ENCODE peak calls at places on chromosomes 7 and 10, in ten cellular contexts. One of them, this sample, is unnamed.

GRCh38 chr10:77036993-77037734 is 600.4 kb downstream of the KCNMA1 start:
- DNase-seq in psoas muscle: no peak
- DNase-seq in ascending aorta: no peak
- DNase-seq in stimulated activated CD4-positive, alpha-beta T cell treated with anti-CD3 and anti-CD28 coated beads, Interleukin-12 subunit alpha, Interleukin-12 subunit beta, amount 100 ng/mL, for 48 hours: no peak
- DNase-seq in GM18507: no peak
- DNase-seq in GM04504: no peak
- DNase-seq in head of caudate nucleus: no peak
- DNase-seq in substantia nigra: no peak
- DNase-seq in NCI-H1105: no peak
- DNase-seq in NCI-H2081: peak; percentile 48
- DNase-seq in this sample: no peak

GRCh38 chr7:2709553-2710165 is 21.7 kb downstream of the AMZ1 start:
- DNase-seq in head of caudate nucleus: peak; percentile 76
- DNase-seq in GM18507: peak; percentile 85
- DNase-seq in NCI-H1105: no peak
- DNase-seq in psoas muscle: peak; percentile 79
- DNase-seq in NCI-H2081: peak; percentile 74
- DNase-seq in stimulated activated CD4-positive, alpha-beta T cell treated with anti-CD3 and anti-CD28 coated beads, Interleukin-12 subunit alpha, Interleukin-12 subunit beta, amount 100 ng/mL, for 48 hours: peak; percentile 73
- DNase-seq in GM04504: no peak
- DNase-seq in ascending aorta: no peak
- DNase-seq in substantia nigra: peak; percentile 74
- DNase-seq in this sample: no peak

GRCh38 chr10:78476156-78476555 is 442.5 kb downstream of the RPS24 start:
- DNase-seq in NCI-H2081: no peak
- DNase-seq in GM18507: no peak
- DNase-seq in ascending aorta: no peak
- DNase-seq in NCI-H1105: no peak
- DNase-seq in psoas muscle: no peak
- DNase-seq in GM04504: no peak
- DNase-seq in stimulated activated CD4-positive, alpha-beta T cell treated with anti-CD3 and anti-CD28 coated beads, Interleukin-12 subunit alpha, Interleukin-12 subunit beta, amount 100 ng/mL, for 48 hours: no peak
- DNase-seq in substantia nigra: no peak
- DNase-seq in head of caudate nucleus: peak; percentile 36
- DNase-seq in this sample: no peak

GRCh38 chr7:4709187-4709586 is 27.1 kb downstream of the FOXK1 start:
- DNase-seq in psoas muscle: no peak
- DNase-seq in GM18507: no peak
- DNase-seq in ascending aorta: no peak
- DNase-seq in GM04504: no peak
- DNase-seq in NCI-H1105: no peak
- DNase-seq in head of caudate nucleus: no peak
- DNase-seq in substantia nigra: no peak
- DNase-seq in NCI-H2081: no peak
- DNase-seq in stimulated activated CD4-positive, alpha-beta T cell treated with anti-CD3 and anti-CD28 coated beads, Interleukin-12 subunit alpha, Interleukin-12 subunit beta, amount 100 ng/mL, for 48 hours: no peak
- DNase-seq in this sample: no peak

GRCh38 chr10:78947226-78947625 is 121.5 kb upstream of the ZMIZ1 start:
- DNase-seq in stimulated activated CD4-positive, alpha-beta T cell treated with anti-CD3 and anti-CD28 coated beads, Interleukin-12 subunit alpha, Interleukin-12 subunit beta, amount 100 ng/mL, for 48 hours: no peak
- DNase-seq in ascending aorta: no peak
- DNase-seq in GM18507: no peak
- DNase-seq in psoas muscle: no peak
- DNase-seq in substantia nigra: no peak
- DNase-seq in NCI-H1105: no peak
- DNase-seq in head of caudate nucleus: no peak
- DNase-seq in GM04504: no peak
- DNase-seq in NCI-H2081: no peak
- DNase-seq in this sample: no peak

GRCh38 chr10:73931767-73932624 is 21.1 kb downstream of the PLAU start:
- DNase-seq in GM04504: no peak
- DNase-seq in ascending aorta: no peak
- DNase-seq in psoas muscle: no peak
- DNase-seq in NCI-H2081: no peak
- DNase-seq in GM18507: peak; percentile 58
- DNase-seq in head of caudate nucleus: no peak
- DNase-seq in stimulated activated CD4-positive, alpha-beta T cell treated with anti-CD3 and anti-CD28 coated beads, Interleukin-12 subunit alpha, Interleukin-12 subunit beta, amount 100 ng/mL, for 48 hours: peak; percentile 56
- DNase-seq in NCI-H1105: no peak
- DNase-seq in substantia nigra: no peak
- DNase-seq in this sample: no peak

GRCh38 chr7:117827861-117828260 is 45.4 kb downstream of the CTTNBP2 start:
- DNase-seq in ascending aorta: no peak
- DNase-seq in NCI-H1105: peak; percentile 21
- DNase-seq in GM04504: peak; percentile 12
- DNase-seq in substantia nigra: no peak
- DNase-seq in psoas muscle: no peak
- DNase-seq in GM18507: no peak
- DNase-seq in NCI-H2081: no peak
- DNase-seq in head of caudate nucleus: no peak
- DNase-seq in stimulated activated CD4-positive, alpha-beta T cell treated with anti-CD3 and anti-CD28 coated beads, Interleukin-12 subunit alpha, Interleukin-12 subunit beta, amount 100 ng/mL, for 48 hours: no peak
- DNase-seq in this sample: peak; percentile 11

GRCh38 chr7:152733286-152733934 is 26.1 kb upstream of the ACTR3B start:
- DNase-seq in stimulated activated CD4-positive, alpha-beta T cell treated with anti-CD3 and anti-CD28 coated beads, Interleukin-12 subunit alpha, Interleukin-12 subunit beta, amount 100 ng/mL, for 48 hours: no peak
- DNase-seq in head of caudate nucleus: no peak
- DNase-seq in NCI-H2081: no peak
- DNase-seq in NCI-H1105: no peak
- DNase-seq in GM18507: no peak
- DNase-seq in ascending aorta: no peak
- DNase-seq in GM04504: no peak
- DNase-seq in psoas muscle: no peak
- DNase-seq in substantia nigra: no peak
- DNase-seq in this sample: no peak

GRCh38 chr10:119654540-119654939 is 3.4 kb downstream of the BAG3 start:
- DNase-seq in GM18507: no peak
- DNase-seq in stimulated activated CD4-positive, alpha-beta T cell treated with anti-CD3 and anti-CD28 coated beads, Interleukin-12 subunit alpha, Interleukin-12 subunit beta, amount 100 ng/mL, for 48 hours: no peak
- DNase-seq in NCI-H2081: no peak
- DNase-seq in GM04504: no peak
- DNase-seq in psoas muscle: peak; percentile 66
- DNase-seq in substantia nigra: no peak
- DNase-seq in ascending aorta: peak; percentile 80
- DNase-seq in head of caudate nucleus: no peak
- DNase-seq in NCI-H1105: no peak
- DNase-seq in this sample: no peak

GRCh38 chr10:110609592-110609991 is 34.5 kb upstream of the RBM20 start:
- DNase-seq in NCI-H2081: no peak
- DNase-seq in ascending aorta: no peak
- DNase-seq in GM04504: no peak
- DNase-seq in head of caudate nucleus: peak; percentile 14
- DNase-seq in psoas muscle: peak; percentile 71
- DNase-seq in substantia nigra: no peak
- DNase-seq in GM18507: no peak
- DNase-seq in stimulated activated CD4-positive, alpha-beta T cell treated with anti-CD3 and anti-CD28 coated beads, Interleukin-12 subunit alpha, Interleukin-12 subunit beta, amount 100 ng/mL, for 48 hours: no peak
- DNase-seq in NCI-H1105: peak; percentile 59
- DNase-seq in this sample: no peak

GRCh38 chr10:120741415-120741814 is 109.7 kb upstream of the WDR11 start:
- DNase-seq in NCI-H2081: no peak
- DNase-seq in GM18507: no peak
- DNase-seq in stimulated activated CD4-positive, alpha-beta T cell treated with anti-CD3 and anti-CD28 coated beads, Interleukin-12 subunit alpha, Interleukin-12 subunit beta, amount 100 ng/mL, for 48 hours: no peak
- DNase-seq in GM04504: no peak
- DNase-seq in NCI-H1105: peak; percentile 9
- DNase-seq in psoas muscle: no peak
- DNase-seq in substantia nigra: no peak
- DNase-seq in ascending aorta: no peak
- DNase-seq in head of caudate nucleus: no peak
- DNase-seq in this sample: no peak

GRCh38 chr7:8605227-8605626 is 171.8 kb downstream of the NXPH1 start:
- DNase-seq in stimulated activated CD4-positive, alpha-beta T cell treated with anti-CD3 and anti-CD28 coated beads, Interleukin-12 subunit alpha, Interleukin-12 subunit beta, amount 100 ng/mL, for 48 hours: no peak
- DNase-seq in GM18507: no peak
- DNase-seq in NCI-H2081: peak; percentile 28
- DNase-seq in substantia nigra: no peak
- DNase-seq in NCI-H1105: no peak
- DNase-seq in psoas muscle: no peak
- DNase-seq in ascending aorta: no peak
- DNase-seq in GM04504: no peak
- DNase-seq in head of caudate nucleus: no peak
- DNase-seq in this sample: no peak

This sample was measured in GM04503.